ENCODE peak calls at places on chromosome X, in seven cellular contexts. O is nephron progenitor cell; Q is effector CD4-positive, alpha-beta T cell; P is Panc1; L is islet precursor cell; G is H4; W is RPMI7951. M is an unnamed sample.

GRCh38 chrX:57121162-57121741 is at the start of gene SPIN2B:
- DNase-seq in O (peak), Q (peak), P (peak), L (peak), G (peak), W (peak), M (peak)

GRCh38 chrX:13506574-13506973 is 62.8 kb upstream of the EGFL6 start:
- DNase-seq in W (peak), L (no peak), P (no peak), Q (peak), O (peak), G (peak), M (peak)

GRCh38 chrX:14064632-14065432 is 35.1 kb upstream of the GEMIN8 start:
- DNase-seq in P (no peak), G (peak), L (peak), O (no peak), W (peak), Q (no peak), M (no peak)

GRCh38 chrX:85244411-85245210 is 820 bp downstream of the ZNF711 start:
- DNase-seq in P (no peak), G (peak), L (peak), Q (no peak), W (no peak), O (peak), M (peak)

GRCh38 chrX:132924426-132924825 is 34.0 kb downstream of the HS6ST2 start:
- DNase-seq in G (no peak), O (no peak), P (no peak), Q (no peak), L (no peak), W (no peak), M (no peak)

GRCh38 chrX:112147206-112147605 is 64.6 kb upstream of the TRPC5 start:
- DNase-seq in P (peak), L (peak), W (peak), O (peak), G (peak), Q (no peak), M (peak)

GRCh38 chrX:360496-361150 is 26.1 kb downstream of the PPP2R3B start:
- DNase-seq in L (no peak), G (no peak), P (no peak), O (no peak), W (no peak), Q (no peak), M (peak)

GRCh38 chrX:9884031-9884779 is 83.0 kb upstream of the CLDN34 start:
- DNase-seq in W (no peak), L (no peak), O (no peak), Q (no peak), P (no peak), G (no peak), M (no peak)

GRCh38 chrX:75086731-75087195 is 69.3 kb downstream of the ABCB7 start:
- DNase-seq in L (no peak), O (no peak), G (no peak), Q (no peak), P (no peak), W (peak), M (no peak)

GRCh38 chrX:3939967-3940610 is 226.6 kb upstream of the PRKX start:
- DNase-seq in P (no peak), O (no peak), Q (no peak), L (no peak), G (no peak), W (peak), M (no peak)

GRCh38 chrX:123993904-123994635 is 32.6 kb downstream of the STAG2 start:
- DNase-seq in W (no peak), G (peak), O (no peak), P (no peak), Q (no peak), L (no peak), M (no peak)

GRCh38 chrX:119118780-119119395 is 8.7 kb downstream of the KIAA1210 start:
- DNase-seq in L (peak), Q (peak), G (peak), P (peak), O (peak), W (peak), M (peak)

GRCh38 chrX:154294791-154295580 is at the start of gene TEX28:
- DNase-seq in Q (no peak), W (no peak), O (no peak), P (no peak), L (no peak), G (no peak), M (no peak)

GRCh38 chrX:53637479-53637878 is 49.0 kb downstream of the HUWE1 start:
- DNase-seq in O (no peak), G (no peak), L (no peak), P (no peak), W (no peak), Q (no peak), M (no peak)

GRCh38 chrX:20947411-20947912 is 426.8 kb upstream of the CNKSR2 start:
- DNase-seq in P (no peak), Q (no peak), W (no peak), G (no peak), L (peak), O (no peak), M (no peak)

GRCh38 chrX:38819163-38819562 is 17.9 kb downstream of the MID1IP1 start:
- DNase-seq in O (no peak), L (no peak), Q (no peak), P (no peak), W (no peak), G (no peak), M (no peak)

GRCh38 chrX:9122504-9123245 is 88.7 kb upstream of the FAM9B start:
- DNase-seq in L (no peak), P (no peak), W (peak), O (no peak), Q (no peak), G (no peak), M (no peak)

GRCh38 chrX:41543022-41543421 is 95.9 kb downstream of the NYX start:
- DNase-seq in W (no peak), O (no peak), P (no peak), Q (no peak), L (no peak), G (no peak), M (no peak)

GRCh38 chrX:83771664-83772063 is 89.3 kb upstream of the CYLC1 start:
- DNase-seq in Q (no peak), G (no peak), P (no peak), O (no peak), W (no peak), L (peak), M (no peak)

GRCh38 chrX:30304866-30305265 is 4.3 kb downstream of the NR0B1 start:
- DNase-seq in P (no peak), W (no peak), Q (no peak), G (no peak), L (no peak), O (no peak), M (no peak)

GRCh38 chrX:24761306-24761705 is 67.6 kb downstream of the POLA1 start:
- DNase-seq in P (no peak), G (no peak), O (no peak), L (no peak), W (no peak), Q (no peak), M (no peak)

GRCh38 chrX:2707334-2707760 is 16.3 kb downstream of the CD99 start:
- DNase-seq in G (peak), W (peak), O (peak), P (peak), L (peak), Q (peak), M (peak)

GRCh38 chrX:149497626-149498025 is 7.5 kb downstream of the IDS start:
- DNase-seq in G (no peak), L (peak), P (no peak), O (no peak), W (peak), Q (no peak), M (no peak)

GRCh38 chrX:40570346-40571093 is 10.2 kb upstream of the ATP6AP2 start:
- DNase-seq in L (peak), W (peak), G (no peak), Q (no peak), P (no peak), O (no peak), M (no peak)

GRCh38 chrX:86369847-86370630 is 221.8 kb downstream of the DACH2 start:
- DNase-seq in Q (no peak), L (no peak), W (no peak), G (no peak), P (no peak), O (no peak), M (no peak)

GRCh38 chrX:12978205-12979010 is 3.5 kb downstream of the TMSB4X start:
- DNase-seq in G (peak), Q (peak), O (peak), W (peak), P (no peak), L (peak), M (peak)

GRCh38 chrX:43566170-43566569 is 89.9 kb upstream of the MAOA start:
- DNase-seq in G (no peak), W (no peak), P (no peak), Q (no peak), L (no peak), O (no peak), M (no peak)

GRCh38 chrX:7948483-7948882 is 21.3 kb upstream of the PNPLA4 start:
- DNase-seq in W (no peak), L (no peak), O (no peak), Q (no peak), G (no peak), P (no peak), M (no peak)

GRCh38 chrX:144327515-144327914 is 443.6 kb downstream of the UBE2NL start:
- DNase-seq in O (no peak), G (peak), P (no peak), W (peak), L (no peak), Q (no peak), M (no peak)

GRCh38 chrX:100645106-100645505 is 1.1 kb downstream of the SRPX2 start:
- DNase-seq in W (peak), Q (no peak), G (peak), L (no peak), O (no peak), P (no peak), M (no peak)

GRCh38 chrX:40166582-40166981 is 68.8 kb upstream of the BCOR start:
- DNase-seq in O (peak), G (no peak), Q (no peak), P (no peak), W (peak), L (peak), M (peak)

GRCh38 chrX:84469226-84469625 is 33.0 kb downstream of the HDX start:
- DNase-seq in W (peak), L (peak), P (no peak), G (peak), Q (no peak), O (no peak), M (no peak)

GRCh38 chrX:129706395-129707072 is 32.2 kb upstream of the XPNPEP2 start:
- DNase-seq in Q (no peak), L (no peak), G (peak), P (no peak), W (peak), O (no peak), M (no peak)

GRCh38 chrX:136867096-136867491 is 13.4 kb downstream of the RBMX start:
- DNase-seq in L (no peak), Q (no peak), W (no peak), G (no peak), O (no peak), P (no peak), M (no peak)

GRCh38 chrX:106894392-106894909 is 8.7 kb downstream of the RIPPLY1 start:
- DNase-seq in O (peak), L (peak), P (peak), G (peak), Q (peak), W (peak), M (peak)

GRCh38 chrX:10722804-10723364 is 102.5 kb upstream of the MID1 start:
- DNase-seq in P (no peak), G (peak), O (peak), Q (peak), W (peak), L (peak), M (peak)

GRCh38 chrX:70479197-70479969 is 34.7 kb downstream of the DLG3 start:
- DNase-seq in W (peak), P (peak), L (no peak), G (peak), O (no peak), Q (no peak), M (no peak)

GRCh38 chrX:136647969-136648368 is at the start of gene CD40LG:
- DNase-seq in W (no peak), P (no peak), Q (no peak), O (no peak), L (no peak), G (no peak), M (no peak)

GRCh38 chrX:138986235-138986634 is 274.7 kb upstream of the FGF13 start:
- DNase-seq in G (no peak), L (no peak), P (no peak), W (no peak), O (no peak), Q (no peak), M (no peak)